ENCODE peak calls at places on chromosomes 2 and 18, in five cellular contexts. One of them, this sample, is unnamed.

GRCh38 chr2:85905187-85905666 is 16.4 kb upstream of the ST3GAL5 start:
- DNase-seq in Kasumi-1: no peak
- DNase-seq in progenitor cell of endocrine pancreas: no peak
- DNase-seq in endothelial cell: no peak
- DNase-seq in body of pancreas: peak
- DNase-seq in this sample: no peak

GRCh38 chr18:13220326-13220991 is 1.9 kb downstream of the LDLRAD4 start:
- DNase-seq in Kasumi-1: no peak
- DNase-seq in progenitor cell of endocrine pancreas: no peak
- DNase-seq in endothelial cell: no peak
- DNase-seq in body of pancreas: peak
- DNase-seq in this sample: no peak

GRCh38 chr2:147355706-147356105 is 489.1 kb upstream of the ACVR2A start:
- DNase-seq in Kasumi-1: no peak
- DNase-seq in progenitor cell of endocrine pancreas: no peak
- DNase-seq in endothelial cell: no peak
- DNase-seq in body of pancreas: peak
- DNase-seq in this sample: no peak

GRCh38 chr2:126858436-126858835 is 40.3 kb upstream of the TEX51 start:
- DNase-seq in Kasumi-1: no peak
- DNase-seq in progenitor cell of endocrine pancreas: no peak
- DNase-seq in endothelial cell: no peak
- DNase-seq in body of pancreas: no peak
- DNase-seq in this sample: no peak

GRCh38 chr2:172929644-172930043 is 146.0 kb upstream of the MAP3K20 start:
- DNase-seq in Kasumi-1: no peak
- DNase-seq in progenitor cell of endocrine pancreas: no peak
- DNase-seq in endothelial cell: no peak
- DNase-seq in body of pancreas: no peak
- DNase-seq in this sample: no peak

GRCh38 chr2:101883860-101884259 is 107.9 kb upstream of the IL1R2 start:
- DNase-seq in Kasumi-1: peak
- DNase-seq in progenitor cell of endocrine pancreas: no peak
- DNase-seq in endothelial cell: no peak
- DNase-seq in body of pancreas: peak
- DNase-seq in this sample: peak

GRCh38 chr2:209771474-209772292 is at the start of gene UNC80:
- DNase-seq in Kasumi-1: no peak
- DNase-seq in progenitor cell of endocrine pancreas: peak
- DNase-seq in endothelial cell: peak
- DNase-seq in body of pancreas: peak
- DNase-seq in this sample: peak

GRCh38 chr18:79064228-79064627 is 5.0 kb upstream of the ATP9B start:
- DNase-seq in Kasumi-1: no peak
- DNase-seq in progenitor cell of endocrine pancreas: no peak
- DNase-seq in endothelial cell: no peak
- DNase-seq in body of pancreas: no peak
- DNase-seq in this sample: no peak

GRCh38 chr2:20478961-20479360 is 32.1 kb downstream of the RHOB start:
- DNase-seq in Kasumi-1: no peak
- DNase-seq in progenitor cell of endocrine pancreas: no peak
- DNase-seq in endothelial cell: no peak
- DNase-seq in body of pancreas: no peak
- DNase-seq in this sample: no peak

GRCh38 chr2:190214434-190215194 is 105.0 kb downstream of the HIBCH start:
- DNase-seq in Kasumi-1: no peak
- DNase-seq in progenitor cell of endocrine pancreas: no peak
- DNase-seq in endothelial cell: no peak
- DNase-seq in body of pancreas: no peak
- DNase-seq in this sample: no peak

GRCh38 chr2:12828932-12829331 is 112.2 kb downstream of the TRIB2 start:
- DNase-seq in Kasumi-1: no peak
- DNase-seq in progenitor cell of endocrine pancreas: no peak
- DNase-seq in endothelial cell: no peak
- DNase-seq in body of pancreas: no peak
- DNase-seq in this sample: no peak

GRCh38 chr2:23508066-23508390 is 123.0 kb downstream of the KLHL29 start:
- DNase-seq in Kasumi-1: no peak
- DNase-seq in progenitor cell of endocrine pancreas: no peak
- DNase-seq in endothelial cell: no peak
- DNase-seq in body of pancreas: no peak
- DNase-seq in this sample: no peak

GRCh38 chr2:39128919-39129391 is 8.1 kb upstream of the SOS1 start:
- DNase-seq in Kasumi-1: no peak
- DNase-seq in progenitor cell of endocrine pancreas: no peak
- DNase-seq in endothelial cell: no peak
- DNase-seq in body of pancreas: peak
- DNase-seq in this sample: no peak

GRCh38 chr2:9735335-9735734 is 104.5 kb upstream of the YWHAQ start:
- DNase-seq in Kasumi-1: no peak
- DNase-seq in progenitor cell of endocrine pancreas: no peak
- DNase-seq in endothelial cell: no peak
- DNase-seq in body of pancreas: no peak
- DNase-seq in this sample: no peak

GRCh38 chr2:220279840-220280239 is 652.4 kb downstream of the SLC4A3 start:
- DNase-seq in Kasumi-1: no peak
- DNase-seq in progenitor cell of endocrine pancreas: no peak
- DNase-seq in endothelial cell: no peak
- DNase-seq in body of pancreas: no peak
- DNase-seq in this sample: no peak

GRCh38 chr2:25912851-25913695 is 34.8 kb upstream of the ASXL2 start:
- DNase-seq in Kasumi-1: no peak
- DNase-seq in progenitor cell of endocrine pancreas: no peak
- DNase-seq in endothelial cell: no peak
- DNase-seq in body of pancreas: no peak
- DNase-seq in this sample: no peak

GRCh38 chr18:23893653-23894052 is 120.9 kb upstream of the TTC39C start:
- DNase-seq in Kasumi-1: no peak
- DNase-seq in progenitor cell of endocrine pancreas: no peak
- DNase-seq in endothelial cell: no peak
- DNase-seq in body of pancreas: no peak
- DNase-seq in this sample: no peak

GRCh38 chr2:240130393-240131195 is 5.5 kb downstream of the COPS9 start:
- DNase-seq in Kasumi-1: no peak
- DNase-seq in progenitor cell of endocrine pancreas: no peak
- DNase-seq in endothelial cell: no peak
- DNase-seq in body of pancreas: no peak
- DNase-seq in this sample: no peak

GRCh38 chr2:156110890-156111289 is 221.6 kb downstream of the NR4A2 start:
- DNase-seq in Kasumi-1: peak
- DNase-seq in progenitor cell of endocrine pancreas: peak
- DNase-seq in endothelial cell: peak
- DNase-seq in body of pancreas: peak
- DNase-seq in this sample: no peak

GRCh38 chr2:28101123-28101522 is 210.6 kb downstream of the BABAM2 start:
- DNase-seq in Kasumi-1: no peak
- DNase-seq in progenitor cell of endocrine pancreas: no peak
- DNase-seq in endothelial cell: no peak
- DNase-seq in body of pancreas: no peak
- DNase-seq in this sample: no peak

GRCh38 chr2:222483513-222484039 is 59.2 kb downstream of the SGPP2 start:
- DNase-seq in Kasumi-1: no peak
- DNase-seq in progenitor cell of endocrine pancreas: no peak
- DNase-seq in endothelial cell: no peak
- DNase-seq in body of pancreas: no peak
- DNase-seq in this sample: no peak

GRCh38 chr18:9931679-9932078 is 17.9 kb downstream of the VAPA start:
- DNase-seq in Kasumi-1: no peak
- DNase-seq in progenitor cell of endocrine pancreas: no peak
- DNase-seq in endothelial cell: no peak
- DNase-seq in body of pancreas: no peak
- DNase-seq in this sample: no peak

GRCh38 chr18:10526211-10526949 is 553 bp downstream of the NAPG start:
- DNase-seq in Kasumi-1: peak
- DNase-seq in progenitor cell of endocrine pancreas: peak
- DNase-seq in endothelial cell: peak
- DNase-seq in body of pancreas: peak
- DNase-seq in this sample: no peak

GRCh38 chr2:8629402-8629801 is 52.5 kb upstream of the ID2 start:
- DNase-seq in Kasumi-1: no peak
- DNase-seq in progenitor cell of endocrine pancreas: no peak
- DNase-seq in endothelial cell: no peak
- DNase-seq in body of pancreas: no peak
- DNase-seq in this sample: no peak

GRCh38 chr2:27566628-27567027 is 16.2 kb upstream of the ZNF512 start:
- DNase-seq in Kasumi-1: no peak
- DNase-seq in progenitor cell of endocrine pancreas: no peak
- DNase-seq in endothelial cell: no peak
- DNase-seq in body of pancreas: no peak
- DNase-seq in this sample: no peak

GRCh38 chr18:48939368-48940097 is 11.2 kb downstream of the SMAD7 start:
- DNase-seq in Kasumi-1: no peak
- DNase-seq in progenitor cell of endocrine pancreas: no peak
- DNase-seq in endothelial cell: no peak
- DNase-seq in body of pancreas: peak
- DNase-seq in this sample: peak

GRCh38 chr2:239813261-239814135 is 211.6 kb downstream of the NDUFA10 start:
- DNase-seq in Kasumi-1: no peak
- DNase-seq in progenitor cell of endocrine pancreas: no peak
- DNase-seq in endothelial cell: no peak
- DNase-seq in body of pancreas: peak
- DNase-seq in this sample: no peak

GRCh38 chr2:109331864-109332848 is 203.2 kb downstream of the SH3RF3 start:
- DNase-seq in Kasumi-1: peak
- DNase-seq in progenitor cell of endocrine pancreas: no peak
- DNase-seq in endothelial cell: peak
- DNase-seq in body of pancreas: peak
- DNase-seq in this sample: peak

GRCh38 chr2:39778775-39779751 is at the start of gene THUMPD2:
- DNase-seq in Kasumi-1: peak
- DNase-seq in progenitor cell of endocrine pancreas: peak
- DNase-seq in endothelial cell: peak
- DNase-seq in body of pancreas: peak
- DNase-seq in this sample: peak

GRCh38 chr2:317501-318424 is 29.9 kb upstream of the ALKAL2 start:
- DNase-seq in Kasumi-1: no peak
- DNase-seq in progenitor cell of endocrine pancreas: no peak
- DNase-seq in endothelial cell: no peak
- DNase-seq in body of pancreas: peak
- DNase-seq in this sample: peak

GRCh38 chr2:1675633-1676032 is 68.7 kb downstream of the PXDN start:
- DNase-seq in Kasumi-1: no peak
- DNase-seq in progenitor cell of endocrine pancreas: no peak
- DNase-seq in endothelial cell: no peak
- DNase-seq in body of pancreas: no peak
- DNase-seq in this sample: peak

GRCh38 chr2:78118037-78118436 is 595.9 kb upstream of the LRRTM4 start:
- DNase-seq in Kasumi-1: no peak
- DNase-seq in progenitor cell of endocrine pancreas: no peak
- DNase-seq in endothelial cell: no peak
- DNase-seq in body of pancreas: no peak
- DNase-seq in this sample: no peak

GRCh38 chr2:47422016-47422415 is 19.1 kb downstream of the MSH2 start:
- DNase-seq in Kasumi-1: no peak
- DNase-seq in progenitor cell of endocrine pancreas: no peak
- DNase-seq in endothelial cell: no peak
- DNase-seq in body of pancreas: no peak
- DNase-seq in this sample: no peak

GRCh38 chr2:127219716-127220090 is 396 bp downstream of the CYP27C1 start:
- DNase-seq in Kasumi-1: no peak
- DNase-seq in progenitor cell of endocrine pancreas: peak
- DNase-seq in endothelial cell: peak
- DNase-seq in body of pancreas: no peak
- DNase-seq in this sample: no peak

GRCh38 chr2:165423081-165423480 is 46.4 kb upstream of the CSRNP3 start:
- DNase-seq in Kasumi-1: no peak
- DNase-seq in progenitor cell of endocrine pancreas: no peak
- DNase-seq in endothelial cell: no peak
- DNase-seq in body of pancreas: no peak
- DNase-seq in this sample: no peak